ENCODE peak calls at places on chromosome 13, in nine cellular contexts. One of them, this sample, is unnamed.

GRCh38 chr13:99322297-99323103 is 15.3 kb upstream of the GPR183 start:
- DNase-seq in stomach: no peak
- DNase-seq in suprapubic skin: no peak
- DNase-seq in sigmoid colon: no peak
- DNase-seq in HL-60: no peak
- DNase-seq in SK-N-SH: no peak
- DNase-seq in breast epithelium: no peak
- DNase-seq in prostate gland: no peak
- DNase-seq in endothelial cell of umbilical vein: peak
- DNase-seq in this sample: no peak

GRCh38 chr13:33441015-33441414 is 155.5 kb upstream of the STARD13 start:
- DNase-seq in stomach: peak
- DNase-seq in endothelial cell of umbilical vein: peak
- DNase-seq in prostate gland: no peak
- DNase-seq in breast epithelium: no peak
- DNase-seq in sigmoid colon: no peak
- DNase-seq in suprapubic skin: no peak
- DNase-seq in SK-N-SH: peak
- DNase-seq in HL-60: no peak
- DNase-seq in this sample: peak

GRCh38 chr13:95300625-95301134 is 571 bp downstream of the ABCC4 start:
- DNase-seq in SK-N-SH: peak
- DNase-seq in breast epithelium: no peak
- DNase-seq in endothelial cell of umbilical vein: peak
- DNase-seq in suprapubic skin: peak
- DNase-seq in stomach: peak
- DNase-seq in prostate gland: peak
- DNase-seq in HL-60: peak
- DNase-seq in sigmoid colon: peak
- DNase-seq in this sample: peak

GRCh38 chr13:23506821-23507210 is 63.4 kb upstream of the TNFRSF19 start:
- DNase-seq in breast epithelium: no peak
- DNase-seq in endothelial cell of umbilical vein: no peak
- DNase-seq in sigmoid colon: no peak
- DNase-seq in HL-60: no peak
- DNase-seq in suprapubic skin: no peak
- DNase-seq in stomach: no peak
- DNase-seq in SK-N-SH: peak
- DNase-seq in prostate gland: no peak
- DNase-seq in this sample: no peak

GRCh38 chr13:45242070-45242469 is 41.2 kb upstream of the KCTD4 start:
- DNase-seq in stomach: no peak
- DNase-seq in HL-60: peak
- DNase-seq in endothelial cell of umbilical vein: peak
- DNase-seq in breast epithelium: no peak
- DNase-seq in sigmoid colon: no peak
- DNase-seq in SK-N-SH: peak
- DNase-seq in prostate gland: peak
- DNase-seq in suprapubic skin: no peak
- DNase-seq in this sample: peak

GRCh38 chr13:42478531-42479156 is 95.3 kb upstream of the TNFSF11 start:
- DNase-seq in breast epithelium: no peak
- DNase-seq in stomach: no peak
- DNase-seq in prostate gland: no peak
- DNase-seq in SK-N-SH: peak
- DNase-seq in HL-60: no peak
- DNase-seq in sigmoid colon: no peak
- DNase-seq in endothelial cell of umbilical vein: peak
- DNase-seq in suprapubic skin: no peak
- DNase-seq in this sample: no peak

GRCh38 chr13:41345921-41346589 is 35.0 kb downstream of the NAA16 start:
- DNase-seq in HL-60: no peak
- DNase-seq in prostate gland: no peak
- DNase-seq in suprapubic skin: no peak
- DNase-seq in endothelial cell of umbilical vein: peak
- DNase-seq in stomach: no peak
- DNase-seq in breast epithelium: no peak
- DNase-seq in SK-N-SH: no peak
- DNase-seq in sigmoid colon: no peak
- DNase-seq in this sample: no peak

GRCh38 chr13:112894673-112895481 is 74.1 kb upstream of the MCF2L start:
- DNase-seq in suprapubic skin: no peak
- DNase-seq in sigmoid colon: no peak
- DNase-seq in breast epithelium: no peak
- DNase-seq in HL-60: no peak
- DNase-seq in endothelial cell of umbilical vein: no peak
- DNase-seq in SK-N-SH: peak
- DNase-seq in stomach: no peak
- DNase-seq in prostate gland: no peak
- DNase-seq in this sample: no peak

GRCh38 chr13:88000239-88000638 is 329.1 kb downstream of the SLITRK5 start:
- DNase-seq in endothelial cell of umbilical vein: no peak
- DNase-seq in SK-N-SH: no peak
- DNase-seq in sigmoid colon: no peak
- DNase-seq in prostate gland: no peak
- DNase-seq in breast epithelium: no peak
- DNase-seq in stomach: no peak
- DNase-seq in suprapubic skin: no peak
- DNase-seq in HL-60: no peak
- DNase-seq in this sample: no peak

GRCh38 chr13:98517576-98518310 is 59.2 kb downstream of the STK24 start:
- DNase-seq in breast epithelium: no peak
- DNase-seq in prostate gland: no peak
- DNase-seq in sigmoid colon: no peak
- DNase-seq in endothelial cell of umbilical vein: no peak
- DNase-seq in suprapubic skin: no peak
- DNase-seq in SK-N-SH: no peak
- DNase-seq in HL-60: no peak
- DNase-seq in stomach: no peak
- DNase-seq in this sample: no peak

GRCh38 chr13:21297452-21297851 is 121.0 kb downstream of the MRPL57 start:
- DNase-seq in sigmoid colon: no peak
- DNase-seq in breast epithelium: no peak
- DNase-seq in HL-60: peak
- DNase-seq in SK-N-SH: no peak
- DNase-seq in stomach: no peak
- DNase-seq in suprapubic skin: no peak
- DNase-seq in endothelial cell of umbilical vein: no peak
- DNase-seq in prostate gland: no peak
- DNase-seq in this sample: no peak

GRCh38 chr13:21297914-21298831 is 121.7 kb downstream of the MRPL57 start:
- DNase-seq in prostate gland: peak
- DNase-seq in endothelial cell of umbilical vein: peak
- DNase-seq in breast epithelium: peak
- DNase-seq in SK-N-SH: peak
- DNase-seq in sigmoid colon: peak
- DNase-seq in suprapubic skin: peak
- DNase-seq in HL-60: peak
- DNase-seq in stomach: peak
- DNase-seq in this sample: peak
- TF ChIP-seq POLR2AphosphoS5 in prostate gland: peak
- TF ChIP-seq POLR2AphosphoS5 in endothelial cell of umbilical vein: peak
- TF ChIP-seq POLR2AphosphoS5 in breast epithelium: peak
- TF ChIP-seq POLR2AphosphoS5 in SK-N-SH: peak
- TF ChIP-seq POLR2AphosphoS5 in sigmoid colon: peak
- TF ChIP-seq POLR2AphosphoS5 in suprapubic skin: no peak
- TF ChIP-seq POLR2AphosphoS5 in HL-60: peak
- TF ChIP-seq POLR2AphosphoS5 in stomach: peak
- TF ChIP-seq POLR2AphosphoS5 in this sample: peak

DNA sequence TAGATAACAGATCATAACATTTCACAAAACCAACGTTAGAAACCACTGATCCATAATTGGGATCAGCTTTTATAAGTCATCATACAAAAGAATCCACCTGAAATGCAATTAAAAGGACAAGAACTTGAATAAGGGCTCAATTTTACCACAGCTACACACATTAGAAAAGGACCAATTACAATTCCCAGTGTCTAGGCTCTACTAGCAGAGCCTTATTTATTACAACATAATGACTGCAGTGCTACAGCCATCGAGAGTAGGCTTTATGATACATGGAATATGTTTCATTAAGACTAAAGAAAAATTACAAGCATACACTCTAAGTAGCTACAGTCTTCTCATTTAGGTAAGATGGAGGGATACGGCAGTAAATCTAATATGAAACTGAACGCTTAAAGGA is 2.9 kb downstream of the RBM26 start:
- DNase-seq in sigmoid colon: no peak
- DNase-seq in prostate gland: no peak
- DNase-seq in stomach: no peak
- DNase-seq in suprapubic skin: no peak
- DNase-seq in endothelial cell of umbilical vein: no peak
- DNase-seq in HL-60: no peak
- DNase-seq in SK-N-SH: no peak
- DNase-seq in breast epithelium: no peak
- DNase-seq in this sample: no peak
- H3K4me3 ChIP-seq in sigmoid colon: no peak
- H3K4me3 ChIP-seq in prostate gland: no peak
- H3K4me3 ChIP-seq in stomach: peak
- H3K4me3 ChIP-seq in suprapubic skin: no peak
- H3K4me3 ChIP-seq in endothelial cell of umbilical vein: no peak
- H3K4me3 ChIP-seq in HL-60: peak
- H3K4me3 ChIP-seq in SK-N-SH: no peak
- H3K4me3 ChIP-seq in breast epithelium: no peak
- H3K4me3 ChIP-seq in this sample: peak

GRCh38 chr13:75368167-75368566 is 113.8 kb downstream of the TBC1D4 start:
- DNase-seq in SK-N-SH: no peak
- DNase-seq in stomach: no peak
- DNase-seq in sigmoid colon: no peak
- DNase-seq in HL-60: no peak
- DNase-seq in endothelial cell of umbilical vein: peak
- DNase-seq in suprapubic skin: no peak
- DNase-seq in prostate gland: peak
- DNase-seq in breast epithelium: no peak
- DNase-seq in this sample: no peak

GRCh38 chr13:75364131-75364713 is 117.7 kb downstream of the TBC1D4 start:
- DNase-seq in stomach: no peak
- DNase-seq in endothelial cell of umbilical vein: peak
- DNase-seq in SK-N-SH: no peak
- DNase-seq in HL-60: no peak
- DNase-seq in prostate gland: no peak
- DNase-seq in sigmoid colon: no peak
- DNase-seq in suprapubic skin: no peak
- DNase-seq in breast epithelium: no peak
- DNase-seq in this sample: no peak

GRCh38 chr13:75363371-75363770 is 118.6 kb downstream of the TBC1D4 start:
- DNase-seq in stomach: no peak
- DNase-seq in breast epithelium: no peak
- DNase-seq in endothelial cell of umbilical vein: no peak
- DNase-seq in sigmoid colon: no peak
- DNase-seq in suprapubic skin: no peak
- DNase-seq in SK-N-SH: no peak
- DNase-seq in HL-60: no peak
- DNase-seq in prostate gland: no peak
- DNase-seq in this sample: no peak

GRCh38 chr13:75366380-75367280 is 115.3 kb downstream of the TBC1D4 start:
- DNase-seq in endothelial cell of umbilical vein: peak
- DNase-seq in sigmoid colon: no peak
- DNase-seq in breast epithelium: no peak
- DNase-seq in HL-60: no peak
- DNase-seq in prostate gland: no peak
- DNase-seq in stomach: no peak
- DNase-seq in SK-N-SH: no peak
- DNase-seq in suprapubic skin: no peak
- DNase-seq in this sample: no peak

DNA sequence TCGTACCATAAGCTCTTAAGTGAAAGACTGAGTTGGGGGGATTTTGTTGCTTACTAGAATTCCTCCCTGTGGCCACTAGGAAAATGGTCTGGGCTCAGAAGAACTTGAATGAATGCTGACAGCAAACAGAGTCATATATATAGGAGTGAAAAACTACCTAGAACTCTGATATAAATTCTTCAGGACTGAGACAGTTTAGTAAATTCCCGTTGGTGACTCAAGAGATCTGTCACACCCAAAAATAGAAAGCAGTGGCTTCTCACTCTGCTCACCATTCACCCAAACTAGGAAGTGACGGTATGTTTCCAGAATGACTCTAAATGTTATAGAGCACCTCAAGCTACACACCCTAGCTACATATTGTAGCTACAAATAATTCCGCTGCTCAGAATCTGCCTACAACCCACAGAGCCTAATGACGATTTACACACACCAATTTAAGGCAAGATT is 116.2 kb downstream of the TBC1D4 start:
- DNase-seq in HL-60: no peak
- DNase-seq in breast epithelium: no peak
- DNase-seq in stomach: no peak
- DNase-seq in SK-N-SH: no peak
- DNase-seq in endothelial cell of umbilical vein: peak
- DNase-seq in sigmoid colon: no peak
- DNase-seq in suprapubic skin: no peak
- DNase-seq in prostate gland: no peak
- DNase-seq in this sample: no peak
- TF ChIP-seq POLR2AphosphoS5 in HL-60: no peak
- TF ChIP-seq POLR2AphosphoS5 in breast epithelium: no peak
- TF ChIP-seq POLR2AphosphoS5 in stomach: no peak
- TF ChIP-seq POLR2AphosphoS5 in SK-N-SH: no peak
- TF ChIP-seq POLR2AphosphoS5 in endothelial cell of umbilical vein: peak
- TF ChIP-seq POLR2AphosphoS5 in sigmoid colon: no peak
- TF ChIP-seq POLR2AphosphoS5 in suprapubic skin: no peak
- TF ChIP-seq POLR2AphosphoS5 in prostate gland: no peak
- TF ChIP-seq POLR2AphosphoS5 in this sample: no peak

GRCh38 chr13:20967340-20967739 is 64.8 kb upstream of the XPO4 start:
- DNase-seq in breast epithelium: no peak
- DNase-seq in endothelial cell of umbilical vein: no peak
- DNase-seq in prostate gland: no peak
- DNase-seq in sigmoid colon: no peak
- DNase-seq in SK-N-SH: no peak
- DNase-seq in stomach: no peak
- DNase-seq in HL-60: no peak
- DNase-seq in suprapubic skin: no peak
- DNase-seq in this sample: no peak

GRCh38 chr13:20968745-20969144 is 66.2 kb upstream of the XPO4 start:
- DNase-seq in stomach: no peak
- DNase-seq in HL-60: no peak
- DNase-seq in sigmoid colon: no peak
- DNase-seq in prostate gland: no peak
- DNase-seq in endothelial cell of umbilical vein: no peak
- DNase-seq in suprapubic skin: no peak
- DNase-seq in breast epithelium: no peak
- DNase-seq in SK-N-SH: no peak
- DNase-seq in this sample: no peak

GRCh38 chr13:20964904-20965303 is 62.4 kb upstream of the XPO4 start:
- DNase-seq in SK-N-SH: no peak
- DNase-seq in stomach: no peak
- DNase-seq in HL-60: no peak
- DNase-seq in prostate gland: no peak
- DNase-seq in suprapubic skin: no peak
- DNase-seq in sigmoid colon: no peak
- DNase-seq in endothelial cell of umbilical vein: no peak
- DNase-seq in breast epithelium: no peak
- DNase-seq in this sample: no peak

GRCh38 chr13:20972731-20973130 is 70.2 kb upstream of the XPO4 start:
- DNase-seq in breast epithelium: no peak
- DNase-seq in prostate gland: no peak
- DNase-seq in sigmoid colon: no peak
- DNase-seq in endothelial cell of umbilical vein: no peak
- DNase-seq in SK-N-SH: no peak
- DNase-seq in HL-60: no peak
- DNase-seq in suprapubic skin: no peak
- DNase-seq in stomach: no peak
- DNase-seq in this sample: no peak

GRCh38 chr13:20969182-20969581 is 66.6 kb upstream of the XPO4 start:
- DNase-seq in SK-N-SH: no peak
- DNase-seq in HL-60: no peak
- DNase-seq in endothelial cell of umbilical vein: peak
- DNase-seq in breast epithelium: no peak
- DNase-seq in sigmoid colon: no peak
- DNase-seq in prostate gland: no peak
- DNase-seq in stomach: no peak
- DNase-seq in suprapubic skin: no peak
- DNase-seq in this sample: no peak
- H3K4me3 ChIP-seq in SK-N-SH: no peak
- H3K4me3 ChIP-seq in HL-60: no peak
- H3K4me3 ChIP-seq in endothelial cell of umbilical vein: no peak
- H3K4me3 ChIP-seq in breast epithelium: no peak
- H3K4me3 ChIP-seq in sigmoid colon: no peak
- H3K4me3 ChIP-seq in prostate gland: no peak
- H3K4me3 ChIP-seq in stomach: no peak
- H3K4me3 ChIP-seq in suprapubic skin: no peak
- H3K4me3 ChIP-seq in this sample: no peak